ENCODE peak calls at places on chromosomes 5 and 9, in four cellular contexts. S, V, F and J are unnamed samples.

GRCh38 chr9:36151306-36152210 is 15.0 kb downstream of the GLIPR2 start:
- DNase-seq in S (no peak), F (peak; percentile 61), V (peak; percentile 59), J (no peak)

GRCh38 chr5:151682751-151683331 is 3.9 kb downstream of the SPARC start:
- DNase-seq in F (no peak), V (no peak), S (no peak), J (peak; percentile 11)

GRCh38 chr9:110047955-110048472 is 159.9 kb downstream of the C9orf152 start:
- DNase-seq in V (peak; percentile 21), S (no peak), F (no peak), J (no peak)

GRCh38 chr9:18580146-18580545 is 106.2 kb downstream of the ADAMTSL1 start:
- DNase-seq in F (no peak), S (no peak), V (no peak), J (no peak)

GRCh38 chr5:169389318-169389717 is 88.4 kb upstream of the SLIT3 start:
- DNase-seq in F (no peak), V (no peak), S (no peak), J (no peak)

GRCh38 chr5:146722361-146722779 is 156.2 kb downstream of the PPP2R2B start:
- DNase-seq in V (no peak), F (no peak), S (no peak), J (no peak)

GRCh38 chr9:73135394-73135793 is 16.3 kb upstream of the ANXA1 start:
- DNase-seq in S (no peak), V (no peak), F (no peak), J (no peak)

GRCh38 chr9:37916471-37917314 is 12.8 kb upstream of the SLC25A51 start:
- DNase-seq in S (no peak), F (no peak), V (no peak), J (no peak)

GRCh38 chr5:140840978-140841962 is at the start of gene PCDHA8:
- DNase-seq in F (no peak), S (no peak), V (no peak), J (no peak)

GRCh38 chr9:130473521-130473920 is 28.8 kb downstream of the ASS1 start:
- DNase-seq in S (no peak), F (no peak), V (no peak), J (no peak)

GRCh38 chr5:137938358-137939138 is 49.3 kb downstream of the PKD2L2 start:
- DNase-seq in S (no peak), V (no peak), F (no peak), J (no peak)

GRCh38 chr5:399296-400281 is 43.4 kb upstream of the EXOC3 start:
- DNase-seq in F (peak; percentile 93), V (peak; percentile 86), S (peak; percentile 45), J (no peak)

GRCh38 chr9:87063246-87063645 is 115.9 kb upstream of the GAS1 start:
- DNase-seq in V (no peak), F (no peak), S (no peak), J (no peak)

GRCh38 chr5:72790188-72790587 is 26.3 kb upstream of the TNPO1 start:
- DNase-seq in F (no peak), V (no peak), S (no peak), J (no peak)

GRCh38 chr9:93082841-93083411 is 13.1 kb upstream of the CARD19 start:
- DNase-seq in S (peak; percentile 38), V (no peak), F (no peak), J (no peak)

GRCh38 chr5:42522783-42523182 is 99.5 kb downstream of the GHR start:
- DNase-seq in V (no peak), S (no peak), F (no peak), J (no peak)

GRCh38 chr9:132125361-132125760 is 36.5 kb upstream of the NTNG2 start:
- DNase-seq in S (no peak), V (no peak), F (no peak), J (no peak)

GRCh38 chr5:10401499-10401898 is 40.2 kb upstream of the ROPN1L start:
- DNase-seq in S (no peak), F (no peak), V (no peak), J (no peak)

GRCh38 chr5:180034564-180034963 is 37.0 kb downstream of the RNF130 start:
- DNase-seq in F (peak; percentile 49), V (no peak), S (no peak), J (no peak)

GRCh38 chr5:150142800-150143724 is 12.6 kb downstream of the PDGFRB start:
- DNase-seq in S (peak; percentile 59), F (peak; percentile 94), V (peak; percentile 84), J (no peak)

GRCh38 chr9:89797255-89797654 is 192.4 kb downstream of the GADD45G start:
- DNase-seq in F (no peak), V (no peak), S (no peak), J (no peak)

GRCh38 chr5:11904270-11904906 is at the start of gene CTNND2:
- DNase-seq in S (peak; percentile 68), F (no peak), V (no peak), J (peak; percentile 63)

GRCh38 chr9:132168347-132168746 is 6.5 kb downstream of the NTNG2 start:
- DNase-seq in S (peak; percentile 77), V (no peak), F (no peak), J (no peak)

GRCh38 chr5:10367586-10367985 is 14.1 kb downstream of the MARCHF6 start:
- DNase-seq in S (no peak), F (no peak), V (no peak), J (no peak)

GRCh38 chr5:111389390-111390082 is 122.8 kb downstream of the STARD4 start:
- DNase-seq in F (peak; percentile 56), V (no peak), S (no peak), J (no peak)

GRCh38 chr5:142508027-142508426 is 177.9 kb downstream of the FGF1 start:
- DNase-seq in F (no peak), S (no peak), V (no peak), J (no peak)

GRCh38 chr5:84688566-84688965 is 303.9 kb upstream of the EDIL3 start:
- DNase-seq in F (peak; percentile 84), V (no peak), S (no peak), J (no peak)

GRCh38 chr5:99058466-99058865 is 129.7 kb upstream of the CHD1 start:
- DNase-seq in F (no peak), S (no peak), V (no peak), J (no peak)

GRCh38 chr9:5879419-5880181 is 11.1 kb upstream of the MLANA start:
- DNase-seq in S (no peak), V (no peak), F (peak; percentile 56), J (no peak)

GRCh38 chr5:176360894-176361436 is 599 bp downstream of the KIAA1191 start:
- DNase-seq in V (no peak), F (peak; percentile 11), S (no peak), J (no peak)

GRCh38 chr9:76099516-76099915 is 209.0 kb downstream of the PCSK5 start:
- DNase-seq in V (no peak), S (no peak), F (no peak), J (no peak)

GRCh38 chr5:84017704-84018240 is 297.1 kb upstream of the HAPLN1 start:
- DNase-seq in V (no peak), S (no peak), F (peak; percentile 31), J (no peak)

GRCh38 chr5:13408616-13409015 is 535.9 kb downstream of the DNAH5 start:
- DNase-seq in S (no peak), V (no peak), F (no peak), J (no peak)

GRCh38 chr5:14281746-14282181 is 138.6 kb downstream of the TRIO start:
- DNase-seq in S (no peak), F (no peak), V (no peak), J (no peak)

GRCh38 chr5:177471610-177472356 is 1.7 kb downstream of the DBN1 start:
- DNase-seq in V (peak; percentile 73), S (no peak), F (peak; percentile 68), J (no peak)

GRCh38 chr5:173268750-173269580 is 34.0 kb upstream of the NKX2-5 start:
- DNase-seq in V (peak; percentile 68), F (no peak), S (no peak), J (no peak)

GRCh38 chr9:114000063-114000454 is 78.0 kb downstream of the AMBP start:
- DNase-seq in F (no peak), S (no peak), V (no peak), J (no peak)
- H3K27ac ChIP-seq in F (no peak overlapping the region), S (no peak overlapping the region), V (no peak overlapping the region), J (no peak overlapping the region)

DNA sequence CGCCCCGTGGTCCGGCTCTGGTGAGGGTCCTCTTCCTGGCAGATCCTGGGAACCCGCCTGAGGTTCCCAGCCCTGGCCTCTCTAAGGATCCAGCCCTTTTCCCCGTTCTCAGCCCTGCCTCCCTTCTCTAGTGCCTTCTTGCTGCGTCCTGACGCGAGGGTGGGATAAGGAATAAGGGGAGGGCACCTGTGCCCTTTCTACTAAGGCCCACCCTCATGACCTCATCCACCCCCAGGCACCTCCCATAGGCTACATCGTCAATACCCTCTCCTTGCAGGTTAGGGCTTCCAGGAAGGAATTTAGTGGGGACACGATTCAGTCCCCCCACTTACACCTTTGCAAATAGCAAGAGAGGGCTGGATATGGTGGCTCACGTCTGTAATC is 10.7 kb upstream of the DIPK1B start:
- DNase-seq in S (no peak), F (no peak), V (no peak), J (no peak)
- H3K27ac ChIP-seq in S (no peak overlapping the region), F (no peak overlapping the region), V (no peak overlapping the region), J (no peak overlapping the region)

GRCh38 chr9:114384836-114385411 is 2.9 kb downstream of the AKNA start:
- DNase-seq in S (no peak), V (no peak), F (no peak), J (no peak)
- H3K27ac ChIP-seq in S (peak overlapping the region; percentile 83), V (peak overlapping the region; percentile 89), F (peak overlapping the region; percentile 5), J (peak overlapping the region; percentile 94)

DNA sequence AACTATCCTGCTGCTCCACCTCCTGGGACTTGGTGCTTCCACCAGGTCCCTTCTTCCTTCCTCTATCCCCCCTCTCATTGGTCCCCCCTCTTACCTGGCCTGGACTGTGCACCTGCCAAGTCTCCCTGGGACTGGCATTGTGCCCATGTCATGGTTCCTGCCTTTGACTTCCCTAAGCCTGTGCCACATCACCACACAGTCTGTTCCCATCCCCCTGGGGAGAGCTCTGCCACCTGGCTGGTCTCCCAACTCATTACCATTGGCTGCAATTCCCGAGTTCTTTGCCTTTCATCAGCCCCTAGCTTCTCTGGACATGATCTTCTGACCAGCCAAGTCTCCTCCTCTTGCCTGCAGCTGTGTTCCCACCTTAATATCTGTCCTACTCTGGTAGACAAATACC is 180.3 kb downstream of the SREK1 start:
- DNase-seq in F (no peak), V (peak; percentile 67), S (no peak), J (no peak)
- H3K27ac ChIP-seq in F (no peak overlapping the region), V (peak overlapping the region; percentile 89), S (no peak overlapping the region), J (no peak overlapping the region)

DNA sequence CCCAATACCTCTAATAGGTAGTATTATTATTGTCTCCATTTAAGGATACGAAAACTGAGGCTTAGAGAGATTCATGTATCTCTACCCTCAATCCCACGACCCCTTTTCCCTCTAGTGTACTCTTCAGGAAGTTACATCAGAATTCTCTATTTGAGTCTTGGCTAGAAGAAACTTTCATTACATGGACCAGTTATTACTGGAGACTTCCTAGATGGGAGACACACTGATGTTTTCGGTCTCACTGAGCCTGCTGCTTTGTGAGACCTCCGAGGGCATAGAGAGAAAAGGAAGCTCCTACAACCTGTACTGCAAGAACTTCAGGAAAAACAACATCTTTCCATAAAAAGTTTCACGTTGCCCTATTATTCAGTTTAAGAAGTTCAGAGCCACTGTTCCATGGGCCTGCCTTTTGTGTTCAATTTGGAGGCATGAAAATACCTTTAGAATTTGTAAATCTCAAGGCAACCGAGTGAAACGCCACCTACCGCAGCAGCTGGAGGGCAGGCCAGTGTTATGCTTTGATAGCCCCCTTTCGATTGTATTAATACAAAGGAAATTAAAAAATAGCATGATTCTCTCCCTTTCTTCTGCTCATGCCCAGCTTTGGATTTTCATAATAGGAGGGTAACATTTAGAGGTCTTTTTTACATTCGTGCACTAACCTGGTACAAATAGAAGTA is 223.3 kb downstream of the EBF1 start:
- DNase-seq in S (no peak), V (no peak), F (no peak), J (no peak)
- H3K27ac ChIP-seq in S (no peak overlapping the region), V (peak overlapping the region; percentile 78), F (peak overlapping the region; percentile 44), J (no peak overlapping the region)